ENCODE peak calls at places on chromosome 22, in six cellular contexts. L, G, U, C, S and X are unnamed samples. For H3K4me1, the result is how much of the 10 kb centered on the place peaks cover.

GRCh38 chr22:24189249-24190158 is 8.2 kb downstream of the SUSD2 start:
- DNase-seq in L (peak), S (peak), U (no peak), C (peak), G (peak), X (peak)

GRCh38 chr22:48089601-48090331 is 1327.3 kb downstream of the TBC1D22A start:
- DNase-seq in S (no peak), G (no peak), C (peak), U (no peak), L (peak), X (peak)

GRCh38 chr22:39244496-39245129 is at the start of gene PDGFB:
- DNase-seq in U (no peak), S (no peak), C (no peak), G (peak), L (no peak), X (no peak)

GRCh38 chr22:23192133-23192532 is 11.8 kb downstream of the BCR start:
- DNase-seq in S (no peak), C (no peak), U (no peak), L (no peak), G (peak), X (no peak)

GRCh38 chr22:50545522-50546325 is at the start of gene KLHDC7B:
- DNase-seq in L (no peak), S (peak), C (no peak), U (no peak), G (no peak), X (peak)

GRCh38 chr22:39519681-39520053 is 695 bp upstream of the ATF4 start:
- DNase-seq in G (peak), U (no peak), S (peak), L (peak), C (peak), X (no peak)

GRCh38 chr22:44917372-44918165 is 92.2 kb downstream of the PHF21B start:
- DNase-seq in L (peak), U (no peak), C (peak), S (no peak), G (no peak), X (peak)

GRCh38 chr22:33464698-33465097 is 406.5 kb upstream of the SYN3 start:
- DNase-seq in G (no peak), U (no peak), L (no peak), C (no peak), S (no peak), X (no peak)

GRCh38 chr22:22348127-22348814 is 103.7 kb downstream of the VPREB1 start:
- DNase-seq in C (no peak), S (no peak), U (no peak), L (no peak), G (peak), X (no peak)

GRCh38 chr22:27620367-27621154 is 181.0 kb downstream of the MN1 start:
- DNase-seq in S (peak), G (no peak), C (no peak), L (no peak), U (no peak), X (no peak)

GRCh38 chr22:50731811-50732624 is 6.0 kb upstream of the ACR start:
- DNase-seq in C (peak), L (no peak), G (peak), U (no peak), S (peak), X (peak)

GRCh38 chr22:37213218-37213855 is 1.1 kb upstream of the SSTR3 start:
- DNase-seq in G (no peak), C (peak), U (no peak), S (no peak), L (no peak), X (peak)

GRCh38 chr22:49643998-49644397 is 183.7 kb downstream of the BRD1 start:
- DNase-seq in U (no peak), C (no peak), L (no peak), S (no peak), G (no peak), X (no peak)

GRCh38 chr22:48578138-48579034 is 1249.3 kb downstream of the BRD1 start:
- DNase-seq in C (no peak), G (no peak), L (no peak), U (no peak), S (no peak), X (no peak)

GRCh38 chr22:44422742-44423370 is 75.2 kb downstream of the RTL6 start:
- DNase-seq in S (peak), G (no peak), L (peak), C (no peak), U (no peak), X (peak)

GRCh38 chr22:50064453-50064852 is 6.4 kb upstream of the TTLL8 start:
- DNase-seq in C (no peak), U (no peak), L (no peak), S (no peak), G (no peak), X (no peak)

GRCh38 chr22:38230108-38230825 is 28.5 kb downstream of the MAFF start:
- DNase-seq in G (peak), S (no peak), C (no peak), U (no peak), L (no peak), X (no peak)

GRCh38 chr22:47232753-47233152 is 470.3 kb downstream of the TBC1D22A start:
- DNase-seq in C (no peak), S (no peak), U (no peak), L (no peak), G (no peak), X (no peak)

GRCh38 chr22:23157560-23158515 is 12.6 kb downstream of the RAB36 start:
- DNase-seq in S (no peak), U (no peak), G (no peak), C (no peak), L (no peak), X (peak)

GRCh38 chr22:35539487-35539886 is 1.1 kb upstream of the RASD2 start:
- DNase-seq in C (no peak), U (no peak), S (no peak), G (no peak), L (no peak), X (no peak)

GRCh38 chr22:47201186-47201995 is 438.9 kb downstream of the TBC1D22A start:
- DNase-seq in G (no peak), L (peak), U (no peak), C (peak), S (no peak), X (peak)

GRCh38 chr22:27670701-27671412 is 130.7 kb downstream of the MN1 start:
- DNase-seq in S (no peak), G (peak), U (no peak), C (no peak), L (no peak), X (peak)

GRCh38 chr22:25008666-25009065 is 56.1 kb downstream of the KIAA1671 start:
- DNase-seq in U (peak), L (no peak), C (no peak), S (no peak), G (no peak), X (no peak)

GRCh38 chr22:36144886-36145541 is 15.5 kb downstream of the APOL3 start:
- DNase-seq in S (peak), L (peak), U (no peak), G (peak), C (peak), X (peak)

GRCh38 chr22:35510481-35510934 is 30.1 kb upstream of the RASD2 start:
- DNase-seq in S (no peak), U (no peak), L (no peak), C (no peak), G (no peak), X (no peak)

GRCh38 chr22:50286701-50287318 is 16.6 kb upstream of the MAPK11 start:
- DNase-seq in U (no peak), S (no peak), L (no peak), G (no peak), C (no peak), X (no peak)

GRCh38 chr22:24208012-24208749 is 26.9 kb downstream of the SUSD2 start:
- DNase-seq in L (peak), U (no peak), G (no peak), S (peak), C (no peak), X (no peak)

GRCh38 chr22:39360674-39361413 is 11.1 kb downstream of the SYNGR1 start:
- DNase-seq in L (no peak), G (peak), S (no peak), U (no peak), C (no peak), X (no peak)

GRCh38 chr22:49359061-49359460 is 468.6 kb downstream of the BRD1 start:
- DNase-seq in G (no peak), L (no peak), U (no peak), C (no peak), S (no peak), X (peak)

GRCh38 chr22:22085702-22086500 is 103.3 kb upstream of the TOP3B start:
- DNase-seq in S (peak), C (no peak), L (no peak), G (no peak), U (no peak), X (no peak)

GRCh38 chr22:40414838-40415505 is 44.6 kb downstream of the SGSM3 start:
- DNase-seq in L (no peak), C (no peak), U (no peak), G (no peak), S (peak), X (peak)

GRCh38 chr22:38067771-38068360 is 10.7 kb downstream of the PICK1 start:
- DNase-seq in S (peak), U (no peak), G (no peak), C (no peak), L (no peak), X (no peak)

GRCh38 chr22:48961705-48962104 is 866.0 kb downstream of the BRD1 start:
- DNase-seq in C (peak), S (no peak), U (no peak), G (no peak), L (no peak), X (no peak)

GRCh38 chr22:50031189-50032091 is 18.9 kb upstream of the IL17REL start:
- DNase-seq in C (no peak), L (peak), U (no peak), G (no peak), S (peak), X (peak)

GRCh38 chr22:46010177-46010867 is 33.4 kb upstream of the WNT7B start:
- DNase-seq in U (no peak), S (no peak), L (peak), C (peak), G (no peak), X (peak)
- H3K4me1 ChIP-seq in U (under half), S (under half), L (half or more), C (half or more), G (under half), X (half or more)

GRCh38 chr22:43205748-43206514 is 19.0 kb upstream of the TTLL12 start:
- DNase-seq in L (no peak), C (no peak), S (no peak), U (no peak), G (no peak), X (no peak)
- H3K27ac ChIP-seq in L (no peak), C (no peak), S (no peak), U (no peak), G (no peak), X (no peak)

GRCh38 chr22:29801153-29801552 is 34.0 kb downstream of the UQCR10 start:
- DNase-seq in C (no peak), L (no peak), S (no peak), G (peak), U (no peak), X (no peak)
- TF ChIP-seq POLR2AphosphoS5 in C (no peak), L (no peak), S (no peak), G (no peak), U (no peak), X (no peak)

DNA sequence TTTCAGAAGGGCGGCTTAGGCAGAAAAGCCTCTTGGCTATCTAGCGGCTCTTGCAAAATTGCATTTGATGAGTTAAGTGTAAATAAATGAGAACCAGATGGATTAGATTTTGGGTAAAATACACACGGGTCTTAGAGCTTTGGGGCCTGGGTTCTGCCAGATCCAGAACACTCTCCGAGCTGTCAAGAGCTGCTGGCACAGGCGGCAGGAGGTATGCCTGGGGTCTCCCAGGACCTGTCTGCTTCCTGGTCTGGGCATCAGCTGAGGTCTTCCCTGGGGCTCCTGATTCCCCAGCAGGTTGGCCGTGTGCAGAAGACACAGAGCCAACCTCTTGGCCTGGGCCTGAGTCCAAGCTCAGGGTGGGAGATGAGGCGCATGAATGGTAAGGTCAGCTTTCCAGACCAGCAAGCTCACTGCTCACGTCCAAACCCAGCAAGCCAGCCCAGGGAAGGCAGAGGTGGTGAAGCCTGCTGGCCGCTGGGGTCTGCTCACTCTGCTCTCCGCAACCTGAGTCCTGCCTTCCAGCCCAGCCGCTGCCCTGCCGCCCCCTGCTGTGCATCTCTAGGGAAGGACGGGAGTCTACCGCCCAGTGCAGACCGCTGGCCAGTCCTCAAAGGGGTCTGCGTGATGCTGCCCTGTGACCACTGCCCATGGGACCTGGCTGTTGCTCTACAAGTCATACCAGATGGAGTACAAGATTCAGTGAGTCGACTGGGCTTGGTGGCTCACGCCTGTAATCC is 44.9 kb downstream of the SCUBE1 start:
- DNase-seq in G (no peak), L (no peak), C (no peak), S (peak), U (no peak), X (no peak)
- H3K4me1 ChIP-seq in G (under half), L (under half), C (under half), S (under half), U (under half), X (under half)

GRCh38 chr22:19962246-19962908 is 20.8 kb upstream of the TXNRD2 start:
- DNase-seq in G (peak), S (peak), U (no peak), L (peak), C (no peak), X (peak)
- H3K27ac ChIP-seq in G (peak), S (peak), U (no peak), L (peak), C (peak), X (no peak)

GRCh38 chr22:17706947-17707346 is 67.3 kb downstream of the BID start:
- DNase-seq in G (no peak), C (no peak), U (no peak), L (no peak), S (no peak), X (no peak)

GRCh38 chr22:17707526-17707925 is 66.7 kb downstream of the BID start:
- DNase-seq in G (no peak), S (no peak), C (no peak), L (no peak), U (no peak), X (no peak)

GRCh38 chr22:17703811-17704210 is 65.3 kb downstream of the BCL2L13 start:
- DNase-seq in G (no peak), U (no peak), C (no peak), S (no peak), L (no peak), X (no peak)

GRCh38 chr22:17705565-17706450 is 67.3 kb downstream of the BCL2L13 start:
- DNase-seq in S (no peak), L (no peak), C (no peak), G (no peak), U (no peak), X (no peak)

GRCh38 chr22:17706451-17706900 is 67.8 kb downstream of the BID start:
- DNase-seq in G (peak), C (no peak), U (peak), L (peak), S (peak), X (no peak)
- TF ChIP-seq POLR2AphosphoS5 in G (no peak), C (peak), U (peak), L (peak), S (peak), X (no peak)